ENCODE peak calls at places on chromosomes 16 and 17, in five cellular contexts. S is thoracic aorta, U is fibroblast of mammary gland, L is AG10803, P is lower leg skin. E is an unnamed sample.

GRCh38 chr17:67109111-67109510 is 64.8 kb downstream of the CACNG1 start:
- DNase-seq in S (no peak), U (no peak), L (no peak), P (no peak), E (no peak)

GRCh38 chr16:49369638-49370219 is 3.9 kb upstream of the C16orf78 start:
- DNase-seq in S (no peak), U (no peak), L (no peak), P (no peak), E (no peak)

GRCh38 chr16:88360999-88361398 is 21.8 kb upstream of the ZNF469 start:
- DNase-seq in S (no peak), U (no peak), L (no peak), P (no peak), E (no peak)

GRCh38 chr17:42814633-42815399 is 9.3 kb downstream of the BECN1 start:
- DNase-seq in S (no peak), U (peak), L (peak), P (no peak), E (no peak)

GRCh38 chr16:75555213-75555706 is 792 bp downstream of the TMEM231 start:
- DNase-seq in S (peak), U (peak), L (peak), P (peak), E (peak)

GRCh38 chr17:42050360-42051012 is at the start of gene C17orf113:
- DNase-seq in S (no peak), U (peak), L (peak), P (peak), E (no peak)

GRCh38 chr17:71375948-71376347 is 744.9 kb upstream of the SOX9 start:
- DNase-seq in S (no peak), U (no peak), L (no peak), P (no peak), E (no peak)

GRCh38 chr17:77840156-77840555 is 118.3 kb upstream of the TNRC6C start:
- DNase-seq in S (no peak), U (no peak), L (no peak), P (no peak), E (no peak)

GRCh38 chr16:88905563-88905962 is 39.1 kb upstream of the PABPN1L start:
- DNase-seq in S (no peak), U (no peak), L (no peak), P (no peak), E (no peak)

GRCh38 chr17:27535178-27535928 is 79.1 kb downstream of the KSR1 start:
- DNase-seq in S (no peak), U (no peak), L (no peak), P (no peak), E (no peak)

GRCh38 chr16:30541502-30542329 is 7.1 kb upstream of the ZNF747 start:
- DNase-seq in S (no peak), U (peak), L (peak), P (no peak), E (no peak)

GRCh38 chr17:27861979-27862378 is 31.2 kb downstream of the LYRM9 start:
- DNase-seq in S (no peak), U (peak), L (no peak), P (no peak), E (no peak)

GRCh38 chr17:58281511-58282011 is 826 bp upstream of the MPO start:
- DNase-seq in S (no peak), U (no peak), L (no peak), P (no peak), E (no peak)
- TF ChIP-seq CTCF in S (no peak), U (no peak), L (no peak), P (no peak), E (no peak)

GRCh38 chr16:56594292-56594619 is 4.9 kb downstream of the MT3 start:
- DNase-seq in S (no peak), U (no peak), L (no peak), P (no peak), E (no peak)
- TF ChIP-seq CTCF in S (no peak), U (no peak), L (no peak), P (no peak), E (no peak)

GRCh38 chr17:30212750-30213149 is 22.7 kb downstream of the SLC6A4 start:
- DNase-seq in S (no peak), U (no peak), L (no peak), P (no peak), E (no peak)
- TF ChIP-seq CTCF in S (no peak), U (no peak), L (no peak), P (no peak), E (no peak)

DNA sequence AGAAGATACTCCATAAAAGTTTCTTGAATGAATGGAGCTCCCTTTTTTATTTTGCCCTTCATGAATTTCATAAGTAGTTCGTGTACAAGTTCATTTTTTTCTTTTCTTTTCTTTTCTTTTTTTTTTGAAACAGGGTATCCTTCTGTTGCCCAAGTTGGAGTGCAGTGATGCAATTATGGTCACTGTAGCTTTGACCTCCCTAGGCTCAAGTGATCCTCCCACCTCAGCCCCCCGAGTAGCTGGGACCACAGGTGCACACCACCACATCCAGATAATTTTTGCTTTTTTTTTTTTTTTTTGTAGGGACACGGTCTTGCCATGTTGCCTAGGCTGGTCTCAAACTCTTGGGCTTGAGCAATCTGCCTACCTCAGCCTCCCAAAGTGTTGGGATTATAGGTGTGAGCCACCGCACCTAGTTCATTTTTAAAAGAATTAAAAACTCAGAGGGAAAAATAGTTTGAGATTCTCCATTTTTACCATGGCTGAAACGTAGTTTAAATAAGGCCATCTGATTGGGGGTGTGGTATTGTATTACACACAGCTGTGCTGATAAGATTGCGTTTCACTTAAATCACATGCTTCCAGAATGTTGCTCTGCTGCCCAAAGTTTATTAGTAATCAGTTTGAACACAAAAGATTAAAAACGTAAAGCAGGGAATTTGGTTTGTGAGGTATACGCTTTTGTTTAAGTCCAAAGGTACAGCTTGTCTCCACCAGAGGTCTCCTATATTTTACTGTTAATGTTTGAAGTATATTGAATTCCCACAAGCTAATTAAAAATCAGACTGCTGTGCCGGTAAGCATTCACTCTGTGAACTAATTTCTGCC is 154.1 kb downstream of the SOCS1 start:
- DNase-seq in S (no peak), U (peak), L (no peak), P (no peak), E (no peak)
- TF ChIP-seq CTCF in S (no peak), U (peak), L (no peak), P (no peak), E (no peak)

DNA sequence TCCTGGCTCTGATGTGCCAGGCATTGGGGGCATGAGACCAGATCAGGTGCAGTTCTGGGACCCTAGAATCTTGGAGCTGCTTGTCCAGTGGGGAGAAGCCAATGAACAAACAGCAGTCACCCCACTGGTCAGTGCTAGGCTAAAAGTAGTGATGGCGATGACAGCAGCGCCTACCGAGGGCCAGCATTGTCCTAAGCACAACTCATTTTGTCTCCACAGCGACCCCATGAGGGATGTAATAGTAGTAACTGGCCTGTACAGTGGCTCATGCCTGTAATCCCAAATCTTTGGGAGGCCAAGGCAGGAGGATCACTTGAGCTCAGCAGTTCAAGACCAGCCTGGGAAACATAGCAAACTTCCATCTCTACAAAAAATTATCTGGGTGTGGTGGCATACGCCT is 6.2 kb downstream of the SMCR8 start:
- DNase-seq in S (no peak), U (peak), L (peak), P (no peak), E (no peak)
- TF ChIP-seq CTCF in S (peak), U (peak), L (peak), P (no peak), E (no peak)

E was measured in omental fat pad.